ENCODE peak calls at places on chromosomes 4 and X, in eight cellular contexts. One of them, this sample, is unnamed.
A peak's percentile ranks its signal among the peaks of the same experiment; 100 is the strongest.

GRCh38 chr4:168562021-168562691 is 65.3 kb downstream of the PALLD start:
- DNase-seq in stimulated activated CD8-positive, alpha-beta memory T cell treated with anti-CD3 and anti-CD28 coated beads, Interleukin-7, amount 100 ng/mL, for 24 hours: no peak
- DNase-seq in SK-N-SH: no peak
- DNase-seq in cardiac fibroblast: peak; percentile 52
- DNase-seq in activated T-helper 1 cell treated with Interleukin-2 at 50 U/mL for 16 hours: no peak
- DNase-seq in NCI-H82: no peak
- DNase-seq in stimulated activated CD4-positive, alpha-beta T cell treated with anti-CD3 and anti-CD28 coated beads, TNF-alpha, amount 100 ng/mL, for 48 hours: no peak
- DNase-seq in smooth muscle cell of the brain vasculature: no peak
- DNase-seq in this sample: no peak

GRCh38 chr4:143400082-143400481 is 63.4 kb downstream of the GAB1 start:
- DNase-seq in stimulated activated CD8-positive, alpha-beta memory T cell treated with anti-CD3 and anti-CD28 coated beads, Interleukin-7, amount 100 ng/mL, for 24 hours: no peak
- DNase-seq in SK-N-SH: no peak
- DNase-seq in cardiac fibroblast: no peak
- DNase-seq in activated T-helper 1 cell treated with Interleukin-2 at 50 U/mL for 16 hours: no peak
- DNase-seq in NCI-H82: no peak
- DNase-seq in stimulated activated CD4-positive, alpha-beta T cell treated with anti-CD3 and anti-CD28 coated beads, TNF-alpha, amount 100 ng/mL, for 48 hours: no peak
- DNase-seq in smooth muscle cell of the brain vasculature: no peak
- DNase-seq in this sample: no peak

GRCh38 chrX:72409993-72410392 is 104.3 kb upstream of the CITED1 start:
- DNase-seq in stimulated activated CD8-positive, alpha-beta memory T cell treated with anti-CD3 and anti-CD28 coated beads, Interleukin-7, amount 100 ng/mL, for 24 hours: no peak
- DNase-seq in SK-N-SH: no peak
- DNase-seq in cardiac fibroblast: no peak
- DNase-seq in activated T-helper 1 cell treated with Interleukin-2 at 50 U/mL for 16 hours: no peak
- DNase-seq in NCI-H82: no peak
- DNase-seq in stimulated activated CD4-positive, alpha-beta T cell treated with anti-CD3 and anti-CD28 coated beads, TNF-alpha, amount 100 ng/mL, for 48 hours: no peak
- DNase-seq in smooth muscle cell of the brain vasculature: no peak
- DNase-seq in this sample: no peak

GRCh38 chrX:11412715-11413623 is 119.8 kb downstream of the AMELX start:
- DNase-seq in stimulated activated CD8-positive, alpha-beta memory T cell treated with anti-CD3 and anti-CD28 coated beads, Interleukin-7, amount 100 ng/mL, for 24 hours: no peak
- DNase-seq in SK-N-SH: no peak
- DNase-seq in cardiac fibroblast: peak; percentile 51
- DNase-seq in activated T-helper 1 cell treated with Interleukin-2 at 50 U/mL for 16 hours: no peak
- DNase-seq in NCI-H82: no peak
- DNase-seq in stimulated activated CD4-positive, alpha-beta T cell treated with anti-CD3 and anti-CD28 coated beads, TNF-alpha, amount 100 ng/mL, for 48 hours: no peak
- DNase-seq in smooth muscle cell of the brain vasculature: peak; percentile 41
- DNase-seq in this sample: no peak

GRCh38 chr4:40180356-40180755 is 16.5 kb upstream of the RHOH start:
- DNase-seq in stimulated activated CD8-positive, alpha-beta memory T cell treated with anti-CD3 and anti-CD28 coated beads, Interleukin-7, amount 100 ng/mL, for 24 hours: no peak
- DNase-seq in SK-N-SH: peak; percentile 31
- DNase-seq in cardiac fibroblast: peak; percentile 96
- DNase-seq in activated T-helper 1 cell treated with Interleukin-2 at 50 U/mL for 16 hours: no peak
- DNase-seq in NCI-H82: no peak
- DNase-seq in stimulated activated CD4-positive, alpha-beta T cell treated with anti-CD3 and anti-CD28 coated beads, TNF-alpha, amount 100 ng/mL, for 48 hours: no peak
- DNase-seq in smooth muscle cell of the brain vasculature: no peak
- DNase-seq in this sample: no peak

GRCh38 chr4:153349206-153349805 is 4.8 kb downstream of the MND1 start:
- DNase-seq in stimulated activated CD8-positive, alpha-beta memory T cell treated with anti-CD3 and anti-CD28 coated beads, Interleukin-7, amount 100 ng/mL, for 24 hours: no peak
- DNase-seq in SK-N-SH: no peak
- DNase-seq in cardiac fibroblast: no peak
- DNase-seq in activated T-helper 1 cell treated with Interleukin-2 at 50 U/mL for 16 hours: no peak
- DNase-seq in NCI-H82: peak; percentile 72
- DNase-seq in stimulated activated CD4-positive, alpha-beta T cell treated with anti-CD3 and anti-CD28 coated beads, TNF-alpha, amount 100 ng/mL, for 48 hours: no peak
- DNase-seq in smooth muscle cell of the brain vasculature: no peak
- DNase-seq in this sample: no peak

GRCh38 chr4:142901166-142901662 is 55.1 kb upstream of the INPP4B start:
- DNase-seq in stimulated activated CD8-positive, alpha-beta memory T cell treated with anti-CD3 and anti-CD28 coated beads, Interleukin-7, amount 100 ng/mL, for 24 hours: no peak
- DNase-seq in SK-N-SH: no peak
- DNase-seq in cardiac fibroblast: peak; percentile 33
- DNase-seq in activated T-helper 1 cell treated with Interleukin-2 at 50 U/mL for 16 hours: no peak
- DNase-seq in NCI-H82: peak; percentile 2
- DNase-seq in stimulated activated CD4-positive, alpha-beta T cell treated with anti-CD3 and anti-CD28 coated beads, TNF-alpha, amount 100 ng/mL, for 48 hours: no peak
- DNase-seq in smooth muscle cell of the brain vasculature: peak; percentile 7
- DNase-seq in this sample: no peak

GRCh38 chr4:13955551-13955950 is 328.0 kb upstream of the BOD1L1 start:
- DNase-seq in stimulated activated CD8-positive, alpha-beta memory T cell treated with anti-CD3 and anti-CD28 coated beads, Interleukin-7, amount 100 ng/mL, for 24 hours: no peak
- DNase-seq in SK-N-SH: no peak
- DNase-seq in cardiac fibroblast: no peak
- DNase-seq in activated T-helper 1 cell treated with Interleukin-2 at 50 U/mL for 16 hours: no peak
- DNase-seq in NCI-H82: no peak
- DNase-seq in stimulated activated CD4-positive, alpha-beta T cell treated with anti-CD3 and anti-CD28 coated beads, TNF-alpha, amount 100 ng/mL, for 48 hours: no peak
- DNase-seq in smooth muscle cell of the brain vasculature: no peak
- DNase-seq in this sample: no peak

GRCh38 chr4:1113311-1114009 is at the start of gene RNF212:
- DNase-seq in stimulated activated CD8-positive, alpha-beta memory T cell treated with anti-CD3 and anti-CD28 coated beads, Interleukin-7, amount 100 ng/mL, for 24 hours: no peak
- DNase-seq in SK-N-SH: peak; percentile 79
- DNase-seq in cardiac fibroblast: no peak
- DNase-seq in activated T-helper 1 cell treated with Interleukin-2 at 50 U/mL for 16 hours: peak; percentile 22
- DNase-seq in NCI-H82: no peak
- DNase-seq in stimulated activated CD4-positive, alpha-beta T cell treated with anti-CD3 and anti-CD28 coated beads, TNF-alpha, amount 100 ng/mL, for 48 hours: peak; percentile 16
- DNase-seq in smooth muscle cell of the brain vasculature: no peak
- DNase-seq in this sample: no peak

GRCh38 chr4:182903013-182903412 is 14.2 kb downstream of the DCTD start:
- DNase-seq in stimulated activated CD8-positive, alpha-beta memory T cell treated with anti-CD3 and anti-CD28 coated beads, Interleukin-7, amount 100 ng/mL, for 24 hours: no peak
- DNase-seq in SK-N-SH: no peak
- DNase-seq in cardiac fibroblast: no peak
- DNase-seq in activated T-helper 1 cell treated with Interleukin-2 at 50 U/mL for 16 hours: no peak
- DNase-seq in NCI-H82: no peak
- DNase-seq in stimulated activated CD4-positive, alpha-beta T cell treated with anti-CD3 and anti-CD28 coated beads, TNF-alpha, amount 100 ng/mL, for 48 hours: no peak
- DNase-seq in smooth muscle cell of the brain vasculature: no peak
- DNase-seq in this sample: no peak

GRCh38 chr4:30553151-30553550 is 167.0 kb upstream of the PCDH7 start:
- DNase-seq in stimulated activated CD8-positive, alpha-beta memory T cell treated with anti-CD3 and anti-CD28 coated beads, Interleukin-7, amount 100 ng/mL, for 24 hours: no peak
- DNase-seq in SK-N-SH: no peak
- DNase-seq in cardiac fibroblast: no peak
- DNase-seq in activated T-helper 1 cell treated with Interleukin-2 at 50 U/mL for 16 hours: no peak
- DNase-seq in NCI-H82: no peak
- DNase-seq in stimulated activated CD4-positive, alpha-beta T cell treated with anti-CD3 and anti-CD28 coated beads, TNF-alpha, amount 100 ng/mL, for 48 hours: no peak
- DNase-seq in smooth muscle cell of the brain vasculature: no peak
- DNase-seq in this sample: no peak

GRCh38 chr4:89949782-89950387 is 55.2 kb downstream of the MMRN1 start:
- DNase-seq in stimulated activated CD8-positive, alpha-beta memory T cell treated with anti-CD3 and anti-CD28 coated beads, Interleukin-7, amount 100 ng/mL, for 24 hours: no peak
- DNase-seq in SK-N-SH: peak; percentile 2
- DNase-seq in cardiac fibroblast: no peak
- DNase-seq in activated T-helper 1 cell treated with Interleukin-2 at 50 U/mL for 16 hours: no peak
- DNase-seq in NCI-H82: peak; percentile 30
- DNase-seq in stimulated activated CD4-positive, alpha-beta T cell treated with anti-CD3 and anti-CD28 coated beads, TNF-alpha, amount 100 ng/mL, for 48 hours: no peak
- DNase-seq in smooth muscle cell of the brain vasculature: no peak
- DNase-seq in this sample: no peak